ENCODE peak calls at places on chromosomes 6 and 20, in five cellular contexts. X is amniotic epithelial cell, H is non-pigmented ciliary epithelial cell, K is AG09309, I is HEK293T. E is an unnamed sample.

GRCh38 chr6:166266336-166266735 is 41.9 kb downstream of the PRR18 start:
- DNase-seq in H (no peak), K (no peak), X (no peak), I (no peak), E (no peak)

GRCh38 chr6:30325150-30325872 is 1.4 kb upstream of the TRIM39 start:
- DNase-seq in K (no peak), X (peak; percentile 52), H (no peak), I (peak; percentile 61), E (peak; percentile 51)

GRCh38 chr6:138036955-138037592 is 70.1 kb downstream of the PERP start:
- DNase-seq in X (no peak), H (no peak), K (no peak), I (no peak), E (no peak)

GRCh38 chr6:13767121-13767794 is 47.1 kb downstream of the MCUR1 start:
- DNase-seq in K (no peak), H (no peak), X (no peak), I (no peak), E (peak; percentile 42)

GRCh38 chr6:157763129-157763893 is 59.7 kb upstream of the SNX9 start:
- DNase-seq in H (no peak), I (no peak), K (no peak), X (peak; percentile 86), E (no peak)

GRCh38 chr6:25769983-25770382 is 15.4 kb downstream of the SLC17A4 start:
- DNase-seq in K (no peak), I (no peak), X (no peak), H (no peak), E (no peak)

GRCh38 chr6:152552616-152553209 is 84.4 kb downstream of the SYNE1 start:
- DNase-seq in H (no peak), I (peak; percentile 77), K (peak; percentile 18), X (peak; percentile 53), E (peak; percentile 71)

GRCh38 chr20:39829255-39829654 is 859.8 kb downstream of the MAFB start:
- DNase-seq in H (no peak), X (no peak), K (no peak), I (peak; percentile 12), E (no peak)